ENCODE peak calls at places on chromosome 17, in seven cellular contexts. One of them, this sample, is unnamed.
A peak's percentile ranks its signal among the peaks of the same experiment; 100 is the strongest.

GRCh38 chr17:66514227-66514806 is 211.9 kb downstream of the PRKCA start:
- DNase-seq in T-helper 22 cell: no peak
- DNase-seq in BJ: no peak
- DNase-seq in stimulated activated CD4-positive, alpha-beta T cell treated with anti-CD3 and anti-CD28 coated beads, TNF-alpha, amount 100 ng/mL, for 24 hours: no peak
- DNase-seq in skeletal muscle cell: no peak
- DNase-seq in transverse colon: no peak
- DNase-seq in stomach: no peak
- DNase-seq in this sample: no peak

GRCh38 chr17:40297511-40297910 is 9.8 kb downstream of the CDC6 start:
- DNase-seq in T-helper 22 cell: no peak
- DNase-seq in BJ: no peak
- DNase-seq in stimulated activated CD4-positive, alpha-beta T cell treated with anti-CD3 and anti-CD28 coated beads, TNF-alpha, amount 100 ng/mL, for 24 hours: no peak
- DNase-seq in skeletal muscle cell: no peak
- DNase-seq in transverse colon: no peak
- DNase-seq in stomach: no peak
- DNase-seq in this sample: no peak

GRCh38 chr17:80214012-80214877 is 5.9 kb downstream of the SGSH start:
- DNase-seq in T-helper 22 cell: no peak
- DNase-seq in BJ: no peak
- DNase-seq in stimulated activated CD4-positive, alpha-beta T cell treated with anti-CD3 and anti-CD28 coated beads, TNF-alpha, amount 100 ng/mL, for 24 hours: no peak
- DNase-seq in skeletal muscle cell: no peak
- DNase-seq in transverse colon: no peak
- DNase-seq in stomach: no peak
- DNase-seq in this sample: no peak

GRCh38 chr17:45435481-45435880 is 2.8 kb upstream of the ARHGAP27 start:
- DNase-seq in T-helper 22 cell: no peak
- DNase-seq in BJ: no peak
- DNase-seq in stimulated activated CD4-positive, alpha-beta T cell treated with anti-CD3 and anti-CD28 coated beads, TNF-alpha, amount 100 ng/mL, for 24 hours: no peak
- DNase-seq in skeletal muscle cell: no peak
- DNase-seq in transverse colon: no peak
- DNase-seq in stomach: no peak
- DNase-seq in this sample: no peak

GRCh38 chr17:31573047-31573446 is 181.6 kb downstream of the RAB11FIP4 start:
- DNase-seq in T-helper 22 cell: no peak
- DNase-seq in BJ: no peak
- DNase-seq in stimulated activated CD4-positive, alpha-beta T cell treated with anti-CD3 and anti-CD28 coated beads, TNF-alpha, amount 100 ng/mL, for 24 hours: no peak
- DNase-seq in skeletal muscle cell: no peak
- DNase-seq in transverse colon: no peak
- DNase-seq in stomach: no peak
- DNase-seq in this sample: no peak

GRCh38 chr17:68812876-68813584 is 142.2 kb downstream of the ABCA8 start:
- DNase-seq in T-helper 22 cell: no peak
- DNase-seq in BJ: no peak
- DNase-seq in stimulated activated CD4-positive, alpha-beta T cell treated with anti-CD3 and anti-CD28 coated beads, TNF-alpha, amount 100 ng/mL, for 24 hours: no peak
- DNase-seq in skeletal muscle cell: no peak
- DNase-seq in transverse colon: no peak
- DNase-seq in stomach: no peak
- DNase-seq in this sample: no peak

GRCh38 chr17:34909040-34909439 is 52.2 kb downstream of the CCT6B start:
- DNase-seq in T-helper 22 cell: no peak
- DNase-seq in BJ: no peak
- DNase-seq in stimulated activated CD4-positive, alpha-beta T cell treated with anti-CD3 and anti-CD28 coated beads, TNF-alpha, amount 100 ng/mL, for 24 hours: no peak
- DNase-seq in skeletal muscle cell: no peak
- DNase-seq in transverse colon: no peak
- DNase-seq in stomach: no peak
- DNase-seq in this sample: no peak

GRCh38 chr17:14904406-14904805 is 360.7 kb downstream of the PMP22 start:
- DNase-seq in T-helper 22 cell: no peak
- DNase-seq in BJ: no peak
- DNase-seq in stimulated activated CD4-positive, alpha-beta T cell treated with anti-CD3 and anti-CD28 coated beads, TNF-alpha, amount 100 ng/mL, for 24 hours: no peak
- DNase-seq in skeletal muscle cell: peak; percentile 53
- DNase-seq in transverse colon: no peak
- DNase-seq in stomach: no peak
- DNase-seq in this sample: no peak

GRCh38 chr17:34306466-34306865 is 12.8 kb upstream of the CCL8 start:
- DNase-seq in T-helper 22 cell: no peak
- DNase-seq in BJ: no peak
- DNase-seq in stimulated activated CD4-positive, alpha-beta T cell treated with anti-CD3 and anti-CD28 coated beads, TNF-alpha, amount 100 ng/mL, for 24 hours: no peak
- DNase-seq in skeletal muscle cell: peak; percentile 24
- DNase-seq in transverse colon: no peak
- DNase-seq in stomach: no peak
- DNase-seq in this sample: no peak

GRCh38 chr17:76901542-76902197 is 33.5 kb downstream of the MGAT5B start:
- DNase-seq in T-helper 22 cell: no peak
- DNase-seq in BJ: no peak
- DNase-seq in stimulated activated CD4-positive, alpha-beta T cell treated with anti-CD3 and anti-CD28 coated beads, TNF-alpha, amount 100 ng/mL, for 24 hours: no peak
- DNase-seq in skeletal muscle cell: no peak
- DNase-seq in transverse colon: no peak
- DNase-seq in stomach: no peak
- DNase-seq in this sample: no peak

GRCh38 chr17:19495828-19496227 is 37.8 kb upstream of the SLC47A1 start:
- DNase-seq in T-helper 22 cell: no peak
- DNase-seq in BJ: no peak
- DNase-seq in stimulated activated CD4-positive, alpha-beta T cell treated with anti-CD3 and anti-CD28 coated beads, TNF-alpha, amount 100 ng/mL, for 24 hours: no peak
- DNase-seq in skeletal muscle cell: no peak
- DNase-seq in transverse colon: no peak
- DNase-seq in stomach: no peak
- DNase-seq in this sample: no peak

GRCh38 chr17:48995871-48996695 is 1.1 kb upstream of the IGF2BP1 start:
- DNase-seq in T-helper 22 cell: no peak
- DNase-seq in BJ: no peak
- DNase-seq in stimulated activated CD4-positive, alpha-beta T cell treated with anti-CD3 and anti-CD28 coated beads, TNF-alpha, amount 100 ng/mL, for 24 hours: no peak
- DNase-seq in skeletal muscle cell: no peak
- DNase-seq in transverse colon: no peak
- DNase-seq in stomach: no peak
- DNase-seq in this sample: no peak

GRCh38 chr17:43917016-43917347 is 9.6 kb upstream of the MPP2 start:
- DNase-seq in T-helper 22 cell: no peak
- DNase-seq in BJ: no peak
- DNase-seq in stimulated activated CD4-positive, alpha-beta T cell treated with anti-CD3 and anti-CD28 coated beads, TNF-alpha, amount 100 ng/mL, for 24 hours: no peak
- DNase-seq in skeletal muscle cell: no peak
- DNase-seq in transverse colon: no peak
- DNase-seq in stomach: no peak
- DNase-seq in this sample: no peak

GRCh38 chr17:47803201-47803600 is 18.4 kb downstream of the OSBPL7 start:
- DNase-seq in T-helper 22 cell: no peak
- DNase-seq in BJ: no peak
- DNase-seq in stimulated activated CD4-positive, alpha-beta T cell treated with anti-CD3 and anti-CD28 coated beads, TNF-alpha, amount 100 ng/mL, for 24 hours: no peak
- DNase-seq in skeletal muscle cell: no peak
- DNase-seq in transverse colon: no peak
- DNase-seq in stomach: no peak
- DNase-seq in this sample: no peak

GRCh38 chr17:59172436-59173004 is 17.0 kb downstream of the PRR11 start:
- DNase-seq in T-helper 22 cell: no peak
- DNase-seq in BJ: no peak
- DNase-seq in stimulated activated CD4-positive, alpha-beta T cell treated with anti-CD3 and anti-CD28 coated beads, TNF-alpha, amount 100 ng/mL, for 24 hours: no peak
- DNase-seq in skeletal muscle cell: no peak
- DNase-seq in transverse colon: no peak
- DNase-seq in stomach: no peak
- DNase-seq in this sample: no peak

GRCh38 chr17:81101614-81102306 is 63.5 kb upstream of the PVALEF start:
- DNase-seq in T-helper 22 cell: peak; percentile 72
- DNase-seq in BJ: no peak
- DNase-seq in stimulated activated CD4-positive, alpha-beta T cell treated with anti-CD3 and anti-CD28 coated beads, TNF-alpha, amount 100 ng/mL, for 24 hours: peak; percentile 71
- DNase-seq in skeletal muscle cell: no peak
- DNase-seq in transverse colon: peak; percentile 86
- DNase-seq in stomach: peak; percentile 88
- DNase-seq in this sample: no peak

GRCh38 chr17:75835315-75835987 is 8.8 kb downstream of the UNC13D start:
- DNase-seq in T-helper 22 cell: no peak
- DNase-seq in BJ: no peak
- DNase-seq in stimulated activated CD4-positive, alpha-beta T cell treated with anti-CD3 and anti-CD28 coated beads, TNF-alpha, amount 100 ng/mL, for 24 hours: no peak
- DNase-seq in skeletal muscle cell: no peak
- DNase-seq in transverse colon: no peak
- DNase-seq in stomach: no peak
- DNase-seq in this sample: no peak

GRCh38 chr17:47295037-47295873 is 28.5 kb upstream of the EFCAB13 start:
- DNase-seq in T-helper 22 cell: no peak
- DNase-seq in BJ: no peak
- DNase-seq in stimulated activated CD4-positive, alpha-beta T cell treated with anti-CD3 and anti-CD28 coated beads, TNF-alpha, amount 100 ng/mL, for 24 hours: no peak
- DNase-seq in skeletal muscle cell: no peak
- DNase-seq in transverse colon: no peak
- DNase-seq in stomach: no peak
- DNase-seq in this sample: no peak

GRCh38 chr17:28563475-28563874 is 7.8 kb downstream of the PIGS start:
- DNase-seq in T-helper 22 cell: no peak
- DNase-seq in BJ: peak; percentile 28
- DNase-seq in stimulated activated CD4-positive, alpha-beta T cell treated with anti-CD3 and anti-CD28 coated beads, TNF-alpha, amount 100 ng/mL, for 24 hours: no peak
- DNase-seq in skeletal muscle cell: no peak
- DNase-seq in transverse colon: no peak
- DNase-seq in stomach: no peak
- DNase-seq in this sample: no peak

GRCh38 chr17:63601439-63602371 is 1.0 kb downstream of the TACO1 start:
- DNase-seq in T-helper 22 cell: no peak
- DNase-seq in BJ: no peak
- DNase-seq in stimulated activated CD4-positive, alpha-beta T cell treated with anti-CD3 and anti-CD28 coated beads, TNF-alpha, amount 100 ng/mL, for 24 hours: no peak
- DNase-seq in skeletal muscle cell: no peak
- DNase-seq in transverse colon: peak; percentile 56
- DNase-seq in stomach: no peak
- DNase-seq in this sample: no peak

GRCh38 chr17:6098050-6098449 is 27.9 kb downstream of the WSCD1 start:
- DNase-seq in T-helper 22 cell: no peak
- DNase-seq in BJ: no peak
- DNase-seq in stimulated activated CD4-positive, alpha-beta T cell treated with anti-CD3 and anti-CD28 coated beads, TNF-alpha, amount 100 ng/mL, for 24 hours: no peak
- DNase-seq in skeletal muscle cell: no peak
- DNase-seq in transverse colon: no peak
- DNase-seq in stomach: no peak
- DNase-seq in this sample: no peak

GRCh38 chr17:59725691-59726090 is 18.2 kb downstream of the VMP1 start:
- DNase-seq in T-helper 22 cell: no peak
- DNase-seq in BJ: peak; percentile 10
- DNase-seq in stimulated activated CD4-positive, alpha-beta T cell treated with anti-CD3 and anti-CD28 coated beads, TNF-alpha, amount 100 ng/mL, for 24 hours: no peak
- DNase-seq in skeletal muscle cell: no peak
- DNase-seq in transverse colon: no peak
- DNase-seq in stomach: no peak
- DNase-seq in this sample: no peak

GRCh38 chr17:50146927-50147640 is 3.4 kb downstream of the PPP1R9B start:
- DNase-seq in T-helper 22 cell: no peak
- DNase-seq in BJ: no peak
- DNase-seq in stimulated activated CD4-positive, alpha-beta T cell treated with anti-CD3 and anti-CD28 coated beads, TNF-alpha, amount 100 ng/mL, for 24 hours: no peak
- DNase-seq in skeletal muscle cell: no peak
- DNase-seq in transverse colon: no peak
- DNase-seq in stomach: no peak
- DNase-seq in this sample: no peak

GRCh38 chr17:77228224-77229215 is 87.8 kb downstream of the SEC14L1 start:
- DNase-seq in T-helper 22 cell: no peak
- DNase-seq in BJ: no peak
- DNase-seq in stimulated activated CD4-positive, alpha-beta T cell treated with anti-CD3 and anti-CD28 coated beads, TNF-alpha, amount 100 ng/mL, for 24 hours: no peak
- DNase-seq in skeletal muscle cell: no peak
- DNase-seq in transverse colon: no peak
- DNase-seq in stomach: no peak
- DNase-seq in this sample: no peak

GRCh38 chr17:73052923-73053322 is 39.6 kb downstream of the SLC39A11 start:
- DNase-seq in T-helper 22 cell: no peak
- DNase-seq in BJ: no peak
- DNase-seq in stimulated activated CD4-positive, alpha-beta T cell treated with anti-CD3 and anti-CD28 coated beads, TNF-alpha, amount 100 ng/mL, for 24 hours: no peak
- DNase-seq in skeletal muscle cell: no peak
- DNase-seq in transverse colon: no peak
- DNase-seq in stomach: no peak
- DNase-seq in this sample: no peak

GRCh38 chr17:76709077-76709950 is 1.5 kb downstream of the MXRA7 start:
- DNase-seq in T-helper 22 cell: no peak
- DNase-seq in BJ: peak; percentile 93
- DNase-seq in stimulated activated CD4-positive, alpha-beta T cell treated with anti-CD3 and anti-CD28 coated beads, TNF-alpha, amount 100 ng/mL, for 24 hours: no peak
- DNase-seq in skeletal muscle cell: peak; percentile 98
- DNase-seq in transverse colon: peak; percentile 72
- DNase-seq in stomach: peak; percentile 50
- DNase-seq in this sample: peak; percentile 85

GRCh38 chr17:4444782-4445473 is 11.2 kb downstream of the SPNS3 start:
- DNase-seq in T-helper 22 cell: no peak
- DNase-seq in BJ: no peak
- DNase-seq in stimulated activated CD4-positive, alpha-beta T cell treated with anti-CD3 and anti-CD28 coated beads, TNF-alpha, amount 100 ng/mL, for 24 hours: no peak
- DNase-seq in skeletal muscle cell: no peak
- DNase-seq in transverse colon: peak; percentile 83
- DNase-seq in stomach: peak; percentile 95
- DNase-seq in this sample: no peak

GRCh38 chr17:45046536-45047125 is 4.8 kb downstream of the DCAKD start:
- DNase-seq in T-helper 22 cell: no peak
- DNase-seq in BJ: no peak
- DNase-seq in stimulated activated CD4-positive, alpha-beta T cell treated with anti-CD3 and anti-CD28 coated beads, TNF-alpha, amount 100 ng/mL, for 24 hours: no peak
- DNase-seq in skeletal muscle cell: no peak
- DNase-seq in transverse colon: no peak
- DNase-seq in stomach: no peak
- DNase-seq in this sample: no peak